ENCODE peak calls at places on chromosomes 5 and 9, in seven cellular contexts. P is smooth muscle cell of the brain vasculature; K is pancreas; U is stimulated activated naive B cell treated with anti-CD40 and anti-IgM and Interleukin-4, amounts not matched to agents 10 μg/mL and 1 μg/mL and 100 μg/mL, for 72 hours; X is bronchial epithelial cell; R is GM04503; Z is stimulated activated CD8-positive, alpha-beta memory T cell treated with anti-CD3 and anti-CD28 coated beads, Interleukin-2, amount 100 ng/mL, for 1 hour. V is an unnamed sample.

GRCh38 chr5:40984884-40985283 is 75.6 kb downstream of the C7 start:
- DNase-seq in U (no peak), R (no peak), K (no peak), X (peak; percentile 74), P (no peak), Z (no peak), V (peak; percentile 60)

GRCh38 chr9:93812410-93812668 is 142.8 kb downstream of the BARX1 start:
- DNase-seq in R (no peak), P (no peak), Z (no peak), U (no peak), X (no peak), K (no peak), V (no peak)

GRCh38 chr5:127813633-127814171 is 110.5 kb downstream of the CCDC192 start:
- DNase-seq in Z (no peak), R (peak; percentile 69), K (no peak), U (no peak), X (peak; percentile 92), P (peak; percentile 43), V (peak; percentile 53)

GRCh38 chr9:21506910-21507795 is 25.0 kb upstream of the IFNE start:
- DNase-seq in P (peak; percentile 10), R (peak; percentile 90), U (no peak), K (no peak), Z (no peak), X (peak; percentile 86), V (peak; percentile 86)

GRCh38 chr9:37938121-37938906 is 34.4 kb upstream of the SLC25A51 start:
- DNase-seq in Z (no peak), P (no peak), K (peak; percentile 24), R (peak; percentile 49), U (no peak), X (peak; percentile 79), V (no peak)

GRCh38 chr9:125538092-125538473 is 168.9 kb downstream of the MAPKAP1 start:
- DNase-seq in Z (no peak), U (no peak), P (peak; percentile 82), X (peak; percentile 98), K (peak; percentile 53), R (peak; percentile 76), V (peak; percentile 68)

GRCh38 chr5:172362755-172363154 is 79.2 kb upstream of the UBTD2 start:
- DNase-seq in P (no peak), Z (no peak), R (no peak), X (peak; percentile 15), U (no peak), K (no peak), V (no peak)

GRCh38 chr9:113594484-113595299 is 131.2 kb downstream of the RGS3 start:
- DNase-seq in K (peak; percentile 74), P (no peak), Z (no peak), U (no peak), X (no peak), R (no peak), V (no peak)

GRCh38 chr5:179802207-179802883 is 4.3 kb downstream of the MGAT4B start:
- DNase-seq in U (no peak), R (no peak), X (peak; percentile 37), K (no peak), P (no peak), Z (no peak), V (no peak)

GRCh38 chr9:113614843-113615648 is 151.5 kb downstream of the RGS3 start:
- DNase-seq in R (peak; percentile 32), X (no peak), K (no peak), Z (no peak), U (peak; percentile 52), P (no peak), V (no peak)

GRCh38 chr9:89418112-89418872 is 79.6 kb downstream of the SEMA4D start:
- DNase-seq in X (no peak), K (no peak), R (no peak), U (no peak), P (no peak), Z (no peak), V (no peak)

GRCh38 chr5:143219696-143220095 is 183.8 kb downstream of the NR3C1 start:
- DNase-seq in K (no peak), P (no peak), U (no peak), X (no peak), Z (no peak), R (no peak), V (no peak)

GRCh38 chr9:13220837-13221236 is 58.7 kb downstream of the MPDZ start:
- DNase-seq in Z (no peak), K (no peak), X (no peak), R (no peak), U (no peak), P (no peak), V (no peak)

GRCh38 chr5:16160706-16161105 is 18.9 kb downstream of the MARCHF11 start:
- DNase-seq in Z (no peak), U (no peak), R (peak; percentile 12), P (no peak), K (no peak), X (peak; percentile 73), V (peak; percentile 17)

GRCh38 chr9:90003046-90003355 is 398.2 kb downstream of the GADD45G start:
- DNase-seq in P (no peak), X (no peak), R (no peak), Z (no peak), U (no peak), K (no peak), V (no peak)

GRCh38 chr5:78560000-78560399 is 88.6 kb downstream of the LHFPL2 start:
- DNase-seq in U (no peak), P (no peak), K (no peak), X (no peak), Z (no peak), R (no peak), V (no peak)

GRCh38 chr5:142784405-142784955 is 14.3 kb downstream of the ARHGAP26 start:
- DNase-seq in R (no peak), Z (no peak), X (no peak), K (no peak), U (no peak), P (no peak), V (no peak)

GRCh38 chr9:99294850-99295461 is 72.9 kb downstream of the SEC61B start:
- DNase-seq in K (no peak), X (no peak), R (no peak), U (no peak), P (no peak), Z (no peak), V (no peak)

GRCh38 chr9:122126340-122127333 is 32.9 kb downstream of the NDUFA8 start:
- DNase-seq in R (peak; percentile 20), X (no peak), K (no peak), Z (no peak), U (no peak), P (no peak), V (no peak)

GRCh38 chr5:174503461-174504265 is 220.7 kb upstream of the MSX2 start:
- DNase-seq in K (no peak), R (peak; percentile 11), U (no peak), X (peak; percentile 92), Z (no peak), P (no peak), V (peak; percentile 16)

GRCh38 chr9:17462869-17463464 is 115.9 kb upstream of the SH3GL2 start:
- DNase-seq in K (no peak), R (peak; percentile 6), Z (no peak), P (peak; percentile 51), X (peak; percentile 52), U (no peak), V (peak; percentile 16)

GRCh38 chr9:88045686-88046085 is 71.4 kb upstream of the CDK20 start:
- DNase-seq in K (no peak), P (no peak), Z (no peak), X (no peak), U (no peak), R (no peak), V (no peak)

GRCh38 chr5:144183254-144183889 is 12.7 kb downstream of the KCTD16 start:
- DNase-seq in X (peak; percentile 54), P (no peak), K (no peak), Z (no peak), R (no peak), U (no peak), V (no peak)

V was measured in AG04449.